ENCODE peak calls at places on chromosomes 4 and X, in five cellular contexts. Z is mesenchymal stem cell, V is posterior cingulate gyrus, U is upper lobe of right lung, C is epithelial cell of esophagus. X is an unnamed sample.

GRCh38 chr4:19678763-19679162 is 572.9 kb upstream of the SLIT2 start:
- DNase-seq in C (peak), V (no peak), U (no peak), Z (peak), X (no peak)

GRCh38 chrX:71098302-71098701 is 2.7 kb downstream of the FOXO4 start:
- DNase-seq in C (peak), U (peak), Z (peak), V (peak), X (peak)

GRCh38 chrX:20116575-20117240 is at the start of gene MAP7D2:
- DNase-seq in C (no peak), U (no peak), V (peak), Z (no peak), X (peak)

GRCh38 chrX:44462851-44463250 is 79.8 kb downstream of the FUNDC1 start:
- DNase-seq in Z (no peak), V (no peak), C (no peak), U (no peak), X (no peak)

GRCh38 chr4:88646528-88647280 is 50.9 kb downstream of the NAP1L5 start:
- DNase-seq in U (no peak), C (peak), Z (no peak), V (no peak), X (no peak)

GRCh38 chrX:107629533-107629909 is 1.2 kb downstream of the PRPS1 start:
- DNase-seq in U (no peak), Z (peak), C (peak), V (no peak), X (peak)

GRCh38 chr4:120520761-120521160 is 401.8 kb downstream of the PRDM5 start:
- DNase-seq in V (no peak), Z (no peak), C (no peak), U (no peak), X (no peak)

GRCh38 chrX:16671005-16671404 is 21.0 kb downstream of the S100G start:
- DNase-seq in C (peak), Z (peak), U (no peak), V (peak), X (peak)

GRCh38 chr4:104975617-104976016 is 171.1 kb upstream of the TET2 start:
- DNase-seq in V (no peak), Z (no peak), C (no peak), U (no peak), X (no peak)

GRCh38 chrX:44872319-44872816 is 620 bp upstream of the KDM6A start:
- DNase-seq in V (peak), C (peak), Z (peak), U (no peak), X (peak)

GRCh38 chr4:68162196-68162595 is 32.5 kb upstream of the TMPRSS11F start:
- DNase-seq in Z (no peak), V (no peak), U (no peak), C (no peak), X (no peak)

GRCh38 chr4:79700356-79700755 is 292.3 kb upstream of the GK2 start:
- DNase-seq in V (no peak), U (no peak), Z (no peak), C (no peak), X (no peak)

GRCh38 chr4:151691639-151692442 is 69.0 kb downstream of the GATB start:
- DNase-seq in V (no peak), Z (no peak), U (no peak), C (no peak), X (no peak)

GRCh38 chr4:148289740-148290139 is 152.5 kb downstream of the NR3C2 start:
- DNase-seq in V (no peak), C (no peak), U (no peak), Z (no peak), X (no peak)

GRCh38 chr4:168487821-168488162 is 7.5 kb upstream of the DDX60L start:
- DNase-seq in U (no peak), C (no peak), Z (no peak), V (no peak), X (no peak)

GRCh38 chrX:11273544-11273943 is 19.7 kb upstream of the AMELX start:
- DNase-seq in V (no peak), Z (peak), U (no peak), C (peak), X (no peak)

GRCh38 chr4:81694514-81694913 is 222.8 kb upstream of the RASGEF1B start:
- DNase-seq in V (no peak), Z (no peak), C (no peak), U (no peak), X (no peak)

GRCh38 chr4:102557636-102558035 is 56.5 kb downstream of the NFKB1 start:
- DNase-seq in U (no peak), V (no peak), C (no peak), Z (no peak), X (no peak)

GRCh38 chr4:163930086-163930485 is 435.6 kb downstream of the TMA16 start:
- DNase-seq in U (no peak), V (no peak), C (no peak), Z (no peak), X (no peak)

GRCh38 chrX:103688949-103689348 is 2.5 kb upstream of the MORF4L2 start:
- DNase-seq in C (peak), U (no peak), V (peak), Z (peak), X (peak)

GRCh38 chr4:88138561-88138960 is 19.9 kb downstream of the ABCG2 start:
- DNase-seq in V (no peak), U (no peak), C (peak), Z (peak), X (peak)

GRCh38 chr4:184148871-184149637 is 68.6 kb downstream of the ENPP6 start:
- DNase-seq in C (no peak), Z (peak), V (no peak), U (no peak), X (no peak)

GRCh38 chr4:98491862-98492554 is 166.4 kb downstream of the TSPAN5 start:
- DNase-seq in U (no peak), Z (no peak), V (no peak), C (no peak), X (peak)

GRCh38 chr4:85741921-85742591 is 267.1 kb downstream of the ARHGAP24 start:
- DNase-seq in Z (no peak), V (peak), U (no peak), C (no peak), X (no peak)

GRCh38 chr4:21780158-21780557 is 168.4 kb downstream of the KCNIP4 start:
- DNase-seq in Z (peak), V (no peak), U (no peak), C (peak), X (no peak)